ENCODE peak calls at places on chromosomes 7 and 10, in ten cellular contexts. One of them, this sample, is unnamed.

GRCh38 chr10:59757966-59758365 is 4.7 kb upstream of the MRLN start:
- DNase-seq in tibial artery: no peak
- DNase-seq in GM10248: no peak
- DNase-seq in PC-9: no peak
- DNase-seq in activated CD8-positive, alpha-beta T cell treated with anti-CD3 and anti-CD28 coated beads for 36 hours: no peak
- DNase-seq in GM20000: no peak
- DNase-seq in GM13976: no peak
- DNase-seq in cardiac fibroblast: peak
- DNase-seq in pancreas: no peak
- DNase-seq in heart left ventricle: no peak
- DNase-seq in this sample: peak

GRCh38 chr7:74223711-74224510 is 14.1 kb downstream of the LAT2 start:
- DNase-seq in tibial artery: no peak
- DNase-seq in GM10248: no peak
- DNase-seq in PC-9: no peak
- DNase-seq in activated CD8-positive, alpha-beta T cell treated with anti-CD3 and anti-CD28 coated beads for 36 hours: no peak
- DNase-seq in GM20000: no peak
- DNase-seq in GM13976: no peak
- DNase-seq in cardiac fibroblast: no peak
- DNase-seq in pancreas: no peak
- DNase-seq in heart left ventricle: no peak
- DNase-seq in this sample: no peak

GRCh38 chr10:119737827-119738226 is 12.0 kb downstream of the INPP5F start:
- DNase-seq in tibial artery: no peak
- DNase-seq in GM10248: no peak
- DNase-seq in PC-9: peak
- DNase-seq in activated CD8-positive, alpha-beta T cell treated with anti-CD3 and anti-CD28 coated beads for 36 hours: peak
- DNase-seq in GM20000: no peak
- DNase-seq in GM13976: no peak
- DNase-seq in cardiac fibroblast: peak
- DNase-seq in pancreas: no peak
- DNase-seq in heart left ventricle: no peak
- DNase-seq in this sample: peak

GRCh38 chr10:80529604-80530003 is 8.1 kb upstream of the SH2D4B start:
- DNase-seq in tibial artery: no peak
- DNase-seq in GM10248: no peak
- DNase-seq in PC-9: no peak
- DNase-seq in activated CD8-positive, alpha-beta T cell treated with anti-CD3 and anti-CD28 coated beads for 36 hours: peak
- DNase-seq in GM20000: no peak
- DNase-seq in GM13976: no peak
- DNase-seq in cardiac fibroblast: no peak
- DNase-seq in pancreas: no peak
- DNase-seq in heart left ventricle: peak
- DNase-seq in this sample: no peak

GRCh38 chr7:36723951-36724664 is at the start of gene AOAH:
- DNase-seq in tibial artery: peak
- DNase-seq in GM10248: peak
- DNase-seq in PC-9: no peak
- DNase-seq in activated CD8-positive, alpha-beta T cell treated with anti-CD3 and anti-CD28 coated beads for 36 hours: peak
- DNase-seq in GM20000: peak
- DNase-seq in GM13976: peak
- DNase-seq in cardiac fibroblast: no peak
- DNase-seq in pancreas: no peak
- DNase-seq in heart left ventricle: peak
- DNase-seq in this sample: no peak

GRCh38 chr10:125859128-125859817 is 21.8 kb downstream of the DHX32 start:
- DNase-seq in tibial artery: no peak
- DNase-seq in GM10248: no peak
- DNase-seq in PC-9: no peak
- DNase-seq in activated CD8-positive, alpha-beta T cell treated with anti-CD3 and anti-CD28 coated beads for 36 hours: no peak
- DNase-seq in GM20000: no peak
- DNase-seq in GM13976: no peak
- DNase-seq in cardiac fibroblast: no peak
- DNase-seq in pancreas: no peak
- DNase-seq in heart left ventricle: no peak
- DNase-seq in this sample: no peak

GRCh38 chr7:17941171-17941490 is 837 bp upstream of the SNX13 start:
- DNase-seq in tibial artery: no peak
- DNase-seq in GM10248: no peak
- DNase-seq in PC-9: no peak
- DNase-seq in activated CD8-positive, alpha-beta T cell treated with anti-CD3 and anti-CD28 coated beads for 36 hours: no peak
- DNase-seq in GM20000: no peak
- DNase-seq in GM13976: no peak
- DNase-seq in cardiac fibroblast: peak
- DNase-seq in pancreas: no peak
- DNase-seq in heart left ventricle: no peak
- DNase-seq in this sample: no peak

GRCh38 chr10:89589091-89589725 is 53.8 kb upstream of the SLC16A12 start:
- DNase-seq in tibial artery: no peak
- DNase-seq in GM10248: no peak
- DNase-seq in PC-9: no peak
- DNase-seq in activated CD8-positive, alpha-beta T cell treated with anti-CD3 and anti-CD28 coated beads for 36 hours: no peak
- DNase-seq in GM20000: no peak
- DNase-seq in GM13976: no peak
- DNase-seq in cardiac fibroblast: no peak
- DNase-seq in pancreas: no peak
- DNase-seq in heart left ventricle: no peak
- DNase-seq in this sample: no peak

GRCh38 chr10:2205406-2205805 is 468.1 kb upstream of the ADARB2 start:
- DNase-seq in tibial artery: no peak
- DNase-seq in GM10248: no peak
- DNase-seq in PC-9: no peak
- DNase-seq in activated CD8-positive, alpha-beta T cell treated with anti-CD3 and anti-CD28 coated beads for 36 hours: no peak
- DNase-seq in GM20000: no peak
- DNase-seq in GM13976: no peak
- DNase-seq in cardiac fibroblast: no peak
- DNase-seq in pancreas: no peak
- DNase-seq in heart left ventricle: no peak
- DNase-seq in this sample: no peak

GRCh38 chr10:112151640-112152039 is 31.9 kb downstream of the GPAM start:
- DNase-seq in tibial artery: no peak
- DNase-seq in GM10248: no peak
- DNase-seq in PC-9: no peak
- DNase-seq in activated CD8-positive, alpha-beta T cell treated with anti-CD3 and anti-CD28 coated beads for 36 hours: no peak
- DNase-seq in GM20000: no peak
- DNase-seq in GM13976: no peak
- DNase-seq in cardiac fibroblast: no peak
- DNase-seq in pancreas: no peak
- DNase-seq in heart left ventricle: no peak
- DNase-seq in this sample: no peak

GRCh38 chr7:95511716-95512260 is 26.0 kb downstream of the ASB4 start:
- DNase-seq in tibial artery: peak
- DNase-seq in GM10248: peak
- DNase-seq in PC-9: peak
- DNase-seq in activated CD8-positive, alpha-beta T cell treated with anti-CD3 and anti-CD28 coated beads for 36 hours: peak
- DNase-seq in GM20000: peak
- DNase-seq in GM13976: peak
- DNase-seq in cardiac fibroblast: peak
- DNase-seq in pancreas: peak
- DNase-seq in heart left ventricle: peak
- DNase-seq in this sample: no peak

GRCh38 chr10:23371073-23371472 is 26.5 kb upstream of the C10orf67 start:
- DNase-seq in tibial artery: no peak
- DNase-seq in GM10248: no peak
- DNase-seq in PC-9: no peak
- DNase-seq in activated CD8-positive, alpha-beta T cell treated with anti-CD3 and anti-CD28 coated beads for 36 hours: no peak
- DNase-seq in GM20000: no peak
- DNase-seq in GM13976: no peak
- DNase-seq in cardiac fibroblast: no peak
- DNase-seq in pancreas: no peak
- DNase-seq in heart left ventricle: no peak
- DNase-seq in this sample: no peak

GRCh38 chr10:45001382-45002148 is 842 bp downstream of the ZNF22 start:
- DNase-seq in tibial artery: peak
- DNase-seq in GM10248: peak
- DNase-seq in PC-9: peak
- DNase-seq in activated CD8-positive, alpha-beta T cell treated with anti-CD3 and anti-CD28 coated beads for 36 hours: peak
- DNase-seq in GM20000: peak
- DNase-seq in GM13976: peak
- DNase-seq in cardiac fibroblast: peak
- DNase-seq in pancreas: peak
- DNase-seq in heart left ventricle: peak
- DNase-seq in this sample: peak

GRCh38 chr7:133815677-133816210 is 311.4 kb upstream of the LRGUK start:
- DNase-seq in tibial artery: no peak
- DNase-seq in GM10248: no peak
- DNase-seq in PC-9: no peak
- DNase-seq in activated CD8-positive, alpha-beta T cell treated with anti-CD3 and anti-CD28 coated beads for 36 hours: no peak
- DNase-seq in GM20000: no peak
- DNase-seq in GM13976: no peak
- DNase-seq in cardiac fibroblast: peak
- DNase-seq in pancreas: no peak
- DNase-seq in heart left ventricle: no peak
- DNase-seq in this sample: no peak

GRCh38 chr7:1740214-1740613 is 70.1 kb downstream of the ELFN1 start:
- DNase-seq in tibial artery: no peak
- DNase-seq in GM10248: no peak
- DNase-seq in PC-9: no peak
- DNase-seq in activated CD8-positive, alpha-beta T cell treated with anti-CD3 and anti-CD28 coated beads for 36 hours: no peak
- DNase-seq in GM20000: no peak
- DNase-seq in GM13976: no peak
- DNase-seq in cardiac fibroblast: no peak
- DNase-seq in pancreas: no peak
- DNase-seq in heart left ventricle: no peak
- DNase-seq in this sample: no peak

GRCh38 chr10:66627156-66627555 is 298.7 kb upstream of the LRRTM3 start:
- DNase-seq in tibial artery: no peak
- DNase-seq in GM10248: no peak
- DNase-seq in PC-9: no peak
- DNase-seq in activated CD8-positive, alpha-beta T cell treated with anti-CD3 and anti-CD28 coated beads for 36 hours: no peak
- DNase-seq in GM20000: no peak
- DNase-seq in GM13976: peak
- DNase-seq in cardiac fibroblast: peak
- DNase-seq in pancreas: no peak
- DNase-seq in heart left ventricle: no peak
- DNase-seq in this sample: no peak

GRCh38 chr7:114293289-114294012 is 121.2 kb upstream of the FOXP2 start:
- DNase-seq in tibial artery: no peak
- DNase-seq in GM10248: no peak
- DNase-seq in PC-9: no peak
- DNase-seq in activated CD8-positive, alpha-beta T cell treated with anti-CD3 and anti-CD28 coated beads for 36 hours: no peak
- DNase-seq in GM20000: no peak
- DNase-seq in GM13976: no peak
- DNase-seq in cardiac fibroblast: no peak
- DNase-seq in pancreas: no peak
- DNase-seq in heart left ventricle: no peak
- DNase-seq in this sample: no peak

GRCh38 chr7:66233638-66234037 is 28.5 kb downstream of the TPST1 start:
- DNase-seq in tibial artery: no peak
- DNase-seq in GM10248: no peak
- DNase-seq in PC-9: no peak
- DNase-seq in activated CD8-positive, alpha-beta T cell treated with anti-CD3 and anti-CD28 coated beads for 36 hours: no peak
- DNase-seq in GM20000: no peak
- DNase-seq in GM13976: no peak
- DNase-seq in cardiac fibroblast: no peak
- DNase-seq in pancreas: no peak
- DNase-seq in heart left ventricle: no peak
- DNase-seq in this sample: no peak

GRCh38 chr10:72061491-72061890 is 26.9 kb downstream of the SPOCK2 start:
- DNase-seq in tibial artery: no peak
- DNase-seq in GM10248: peak
- DNase-seq in PC-9: no peak
- DNase-seq in activated CD8-positive, alpha-beta T cell treated with anti-CD3 and anti-CD28 coated beads for 36 hours: no peak
- DNase-seq in GM20000: peak
- DNase-seq in GM13976: peak
- DNase-seq in cardiac fibroblast: no peak
- DNase-seq in pancreas: no peak
- DNase-seq in heart left ventricle: no peak
- DNase-seq in this sample: no peak
- TF ChIP-seq CTCF in tibial artery: no peak
- TF ChIP-seq CTCF in GM10248: peak
- TF ChIP-seq CTCF in PC-9: peak
- TF ChIP-seq CTCF in activated CD8-positive, alpha-beta T cell treated with anti-CD3 and anti-CD28 coated beads for 36 hours: no peak
- TF ChIP-seq CTCF in GM20000: peak
- TF ChIP-seq CTCF in GM13976: peak
- TF ChIP-seq CTCF in cardiac fibroblast: peak
- TF ChIP-seq CTCF in pancreas: no peak
- TF ChIP-seq CTCF in heart left ventricle: no peak
- TF ChIP-seq CTCF in this sample: peak

GRCh38 chr7:4164556-4164955 is 517.5 kb upstream of the FOXK1 start:
- DNase-seq in tibial artery: no peak
- DNase-seq in GM10248: no peak
- DNase-seq in PC-9: peak
- DNase-seq in activated CD8-positive, alpha-beta T cell treated with anti-CD3 and anti-CD28 coated beads for 36 hours: no peak
- DNase-seq in GM20000: no peak
- DNase-seq in GM13976: no peak
- DNase-seq in cardiac fibroblast: no peak
- DNase-seq in pancreas: no peak
- DNase-seq in heart left ventricle: no peak
- DNase-seq in this sample: no peak
- TF ChIP-seq CTCF in tibial artery: no peak
- TF ChIP-seq CTCF in GM10248: no peak
- TF ChIP-seq CTCF in PC-9: no peak
- TF ChIP-seq CTCF in activated CD8-positive, alpha-beta T cell treated with anti-CD3 and anti-CD28 coated beads for 36 hours: no peak
- TF ChIP-seq CTCF in GM20000: no peak
- TF ChIP-seq CTCF in GM13976: no peak
- TF ChIP-seq CTCF in cardiac fibroblast: no peak
- TF ChIP-seq CTCF in pancreas: no peak
- TF ChIP-seq CTCF in heart left ventricle: no peak
- TF ChIP-seq CTCF in this sample: no peak

GRCh38 chr10:71705582-71705981 is 14.0 kb downstream of the C10orf105 start:
- DNase-seq in tibial artery: no peak
- DNase-seq in GM10248: no peak
- DNase-seq in PC-9: no peak
- DNase-seq in activated CD8-positive, alpha-beta T cell treated with anti-CD3 and anti-CD28 coated beads for 36 hours: no peak
- DNase-seq in GM20000: no peak
- DNase-seq in GM13976: no peak
- DNase-seq in cardiac fibroblast: no peak
- DNase-seq in pancreas: no peak
- DNase-seq in heart left ventricle: no peak
- DNase-seq in this sample: no peak
- TF ChIP-seq CTCF in tibial artery: no peak
- TF ChIP-seq CTCF in GM10248: no peak
- TF ChIP-seq CTCF in PC-9: no peak
- TF ChIP-seq CTCF in activated CD8-positive, alpha-beta T cell treated with anti-CD3 and anti-CD28 coated beads for 36 hours: no peak
- TF ChIP-seq CTCF in GM20000: no peak
- TF ChIP-seq CTCF in GM13976: no peak
- TF ChIP-seq CTCF in cardiac fibroblast: no peak
- TF ChIP-seq CTCF in pancreas: no peak
- TF ChIP-seq CTCF in heart left ventricle: no peak
- TF ChIP-seq CTCF in this sample: no peak

DNA sequence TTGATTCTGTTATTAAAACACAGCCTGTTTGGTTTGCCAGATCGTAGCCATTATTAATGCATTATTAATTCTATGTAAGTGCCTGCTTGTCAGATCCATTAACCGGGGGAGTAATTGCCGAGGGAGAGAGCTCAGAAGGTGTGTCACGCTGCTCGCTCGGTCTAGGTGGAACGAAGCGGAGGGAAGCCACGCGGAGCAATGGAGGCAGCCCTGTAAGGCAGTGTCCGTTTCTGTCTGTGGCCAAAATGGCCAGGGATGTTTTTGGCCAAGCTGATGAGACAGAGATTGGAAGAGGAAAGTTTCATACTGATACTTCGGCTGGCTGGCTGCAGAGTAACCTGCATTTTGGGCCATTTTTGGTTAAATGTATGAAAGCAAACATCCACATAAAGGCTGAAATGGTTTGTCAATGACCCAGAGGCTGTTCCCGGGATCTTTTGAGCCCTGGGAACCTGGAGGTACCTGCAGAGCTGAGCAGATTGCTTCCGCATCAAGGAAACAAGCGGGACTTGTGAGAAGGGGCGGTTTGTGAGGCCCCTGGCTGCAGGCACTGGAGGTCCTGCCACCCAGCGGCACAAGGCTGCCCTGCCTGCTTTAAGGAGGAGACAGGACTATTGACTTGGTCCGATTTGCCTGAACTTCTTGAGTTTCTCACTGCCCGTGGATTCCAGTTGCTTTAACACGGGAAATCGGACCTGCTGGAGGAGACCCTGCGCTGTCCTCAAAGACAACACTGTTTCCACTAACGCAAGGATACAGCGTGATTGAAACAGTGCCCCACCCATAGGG is 129.9 kb downstream of the DNAJB6 start:
- DNase-seq in tibial artery: peak
- DNase-seq in GM10248: no peak
- DNase-seq in PC-9: no peak
- DNase-seq in activated CD8-positive, alpha-beta T cell treated with anti-CD3 and anti-CD28 coated beads for 36 hours: no peak
- DNase-seq in GM20000: no peak
- DNase-seq in GM13976: no peak
- DNase-seq in cardiac fibroblast: no peak
- DNase-seq in pancreas: no peak
- DNase-seq in heart left ventricle: no peak
- DNase-seq in this sample: no peak
- TF ChIP-seq CTCF in tibial artery: no peak
- TF ChIP-seq CTCF in GM10248: no peak
- TF ChIP-seq CTCF in PC-9: no peak
- TF ChIP-seq CTCF in activated CD8-positive, alpha-beta T cell treated with anti-CD3 and anti-CD28 coated beads for 36 hours: no peak
- TF ChIP-seq CTCF in GM20000: no peak
- TF ChIP-seq CTCF in GM13976: no peak
- TF ChIP-seq CTCF in cardiac fibroblast: no peak
- TF ChIP-seq CTCF in pancreas: no peak
- TF ChIP-seq CTCF in heart left ventricle: no peak
- TF ChIP-seq CTCF in this sample: no peak

This sample was measured in kidney epithelial cell.